ENCODE peak calls at places on chromosome 4, in eight cellular contexts. I is upper lobe of right lung, F is GM23248, C is NT2/D1, K is HAP-1, L is uterus, B is hepatocyte, U is heart left ventricle. W is an unnamed sample.

GRCh38 chr4:33626242-33626641 is 2618.1 kb downstream of the ARAP2 start:
- DNase-seq in I (no peak), F (no peak), C (no peak), K (no peak), L (no peak), B (no peak), U (no peak), W (no peak)

GRCh38 chr4:1409806-1410425 is 3.7 kb upstream of the NKX1-1 start:
- DNase-seq in I (peak; percentile 55), F (no peak), C (no peak), K (no peak), L (no peak), B (no peak), U (no peak), W (no peak)

GRCh38 chr4:71029504-71029903 is 36.1 kb downstream of the DCK start:
- DNase-seq in I (no peak), F (peak; percentile 33), C (peak; percentile 27), K (no peak), L (no peak), B (no peak), U (no peak), W (no peak)

GRCh38 chr4:125200556-125200955 is 114.2 kb upstream of the FAT4 start:
- DNase-seq in I (no peak), F (no peak), C (no peak), K (no peak), L (no peak), B (no peak), U (no peak), W (no peak)

GRCh38 chr4:80390178-80390577 is 54.6 kb downstream of the CFAP299 start:
- DNase-seq in I (no peak), F (no peak), C (no peak), K (no peak), L (no peak), B (no peak), U (no peak), W (no peak)

GRCh38 chr4:86976801-86977485 is 42.1 kb downstream of the AFF1 start:
- DNase-seq in I (no peak), F (no peak), C (no peak), K (no peak), L (no peak), B (no peak), U (no peak), W (no peak)

GRCh38 chr4:171668403-171668802 is 144.8 kb upstream of the GALNTL6 start:
- DNase-seq in I (no peak), F (no peak), C (no peak), K (no peak), L (no peak), B (no peak), U (no peak), W (no peak)

GRCh38 chr4:106594291-106594952 is 225.8 kb upstream of the GIMD1 start:
- DNase-seq in I (no peak), F (peak; percentile 48), C (no peak), K (no peak), L (no peak), B (no peak), U (no peak), W (no peak)

GRCh38 chr4:96483308-96484030 is 643.6 kb downstream of the PDHA2 start:
- DNase-seq in I (no peak), F (no peak), C (peak; percentile 2), K (no peak), L (no peak), B (no peak), U (no peak), W (no peak)

GRCh38 chr4:137417676-137418075 is 114.6 kb downstream of the PCDH18 start:
- DNase-seq in I (no peak), F (no peak), C (no peak), K (no peak), L (no peak), B (no peak), U (no peak), W (no peak)

GRCh38 chr4:145619639-145619996 is 433 bp downstream of the MMAA start:
- DNase-seq in I (no peak), F (peak; percentile 78), C (peak; percentile 3), K (peak; percentile 25), L (peak; percentile 36), B (peak; percentile 75), U (peak; percentile 41), W (no peak)

GRCh38 chr4:73445383-73446335 is 9.6 kb downstream of the AFP start:
- DNase-seq in I (no peak), F (no peak), C (no peak), K (no peak), L (no peak), B (no peak), U (no peak), W (no peak)

GRCh38 chr4:22720091-22720490 is 27.4 kb downstream of the GBA3 start:
- DNase-seq in I (no peak), F (no peak), C (no peak), K (no peak), L (no peak), B (no peak), U (no peak), W (no peak)

GRCh38 chr4:109275346-109275745 is 27.1 kb downstream of the COL25A1 start:
- DNase-seq in I (no peak), F (no peak), C (no peak), K (no peak), L (no peak), B (no peak), U (no peak), W (no peak)

GRCh38 chr4:11698033-11698432 is 269.3 kb upstream of the HS3ST1 start:
- DNase-seq in I (no peak), F (no peak), C (no peak), K (no peak), L (no peak), B (no peak), U (no peak), W (no peak)
- H3K9me3 ChIP-seq in I (no peaks in the 10 kb centered on the region), F (no peaks in the 10 kb centered on the region), C (peaks cover 7% of the 10 kb centered on the region), K (no peaks in the 10 kb centered on the region), L (peaks cover 5% of the 10 kb centered on the region), B (no peaks in the 10 kb centered on the region), U (peaks cover 6% of the 10 kb centered on the region), W (no peaks in the 10 kb centered on the region)

DNA sequence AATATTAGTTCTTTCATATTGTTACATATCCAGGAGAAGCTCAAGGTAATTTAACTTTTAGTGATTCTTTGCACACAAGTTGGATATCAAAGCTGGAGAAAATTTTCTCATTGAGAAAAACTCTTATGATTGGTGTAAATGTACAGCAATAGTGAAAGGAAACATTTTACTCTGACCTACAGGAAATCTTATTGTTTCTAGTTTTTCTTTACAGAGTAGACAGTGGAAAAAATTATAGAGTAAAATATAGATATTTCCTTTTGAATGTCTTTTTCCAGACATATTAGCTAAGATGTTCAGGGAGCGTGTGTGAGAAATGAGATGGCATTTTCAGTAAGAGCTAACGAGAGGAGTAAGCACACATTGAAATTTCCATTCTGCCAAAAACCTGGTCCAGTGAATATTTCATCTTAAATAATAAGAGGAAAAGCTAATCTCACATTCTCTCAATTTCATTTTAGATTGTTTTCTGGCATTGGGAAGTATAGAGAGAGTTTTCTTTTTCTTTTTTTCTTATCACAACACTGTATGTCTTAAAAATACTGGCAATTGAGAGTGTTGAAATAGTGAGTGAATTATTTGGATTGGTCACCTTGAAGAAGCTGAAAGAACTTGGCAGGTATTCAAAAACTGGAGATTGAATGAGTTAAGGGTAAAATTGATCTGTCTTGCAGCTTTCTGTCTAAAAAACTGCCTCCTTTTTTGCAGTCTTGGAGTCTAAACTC is 15.6 kb upstream of the ATP8A1 start:
- DNase-seq in I (no peak), F (no peak), C (no peak), K (no peak), L (no peak), B (no peak), U (no peak), W (no peak)
- H3K9me3 ChIP-seq in I (no peaks in the 10 kb centered on the region), F (no peaks in the 10 kb centered on the region), C (no peaks in the 10 kb centered on the region), K (no peaks in the 10 kb centered on the region), L (no peaks in the 10 kb centered on the region), B (no peaks in the 10 kb centered on the region), U (no peaks in the 10 kb centered on the region), W (no peaks in the 10 kb centered on the region)

GRCh38 chr4:129062580-129062979 is 30.8 kb downstream of the SCLT1 start:
- DNase-seq in I (no peak), F (no peak), C (no peak), K (no peak), L (no peak), B (no peak), U (no peak), W (no peak)
- H3K9me3 ChIP-seq in I (peaks cover 39% of the 10 kb centered on the region), F (no peaks in the 10 kb centered on the region), C (peaks cover 54% of the 10 kb centered on the region), K (peaks cover 6% of the 10 kb centered on the region), L (peaks cover 54% of the 10 kb centered on the region), B (peaks cover 28% of the 10 kb centered on the region), U (peaks cover 40% of the 10 kb centered on the region), W (peaks cover 20% of the 10 kb centered on the region)

GRCh38 chr4:141971854-141972253 is 335.5 kb downstream of the IL15 start:
- DNase-seq in I (no peak), F (no peak), C (no peak), K (no peak), L (no peak), B (no peak), U (no peak), W (no peak)
- H3K9me3 ChIP-seq in I (no peaks in the 10 kb centered on the region), F (no peaks in the 10 kb centered on the region), C (peaks cover 5% of the 10 kb centered on the region), K (no peaks in the 10 kb centered on the region), L (no peaks in the 10 kb centered on the region), B (no peaks in the 10 kb centered on the region), U (no peaks in the 10 kb centered on the region), W (no peaks in the 10 kb centered on the region)

GRCh38 chr4:133149932-133150642 is 993 bp downstream of the PCDH10 start:
- DNase-seq in I (no peak), F (no peak), C (no peak), K (no peak), L (no peak), B (no peak), U (no peak), W (no peak)

GRCh38 chr4:133150643-133151300 is 1.7 kb downstream of the PCDH10 start:
- DNase-seq in I (no peak), F (peak; percentile 4), C (no peak), K (no peak), L (peak; percentile 19), B (peak; percentile 35), U (no peak), W (no peak)

GRCh38 chr4:133151681-133152329 is 2.7 kb downstream of the PCDH10 start:
- DNase-seq in I (no peak), F (no peak), C (no peak), K (no peak), L (no peak), B (peak; percentile 58), U (no peak), W (no peak)

GRCh38 chr4:133152330-133152791 is 3.3 kb downstream of the PCDH10 start:
- DNase-seq in I (no peak), F (peak; percentile 24), C (no peak), K (no peak), L (no peak), B (no peak), U (no peak), W (no peak)

GRCh38 chr4:133151301-133151680 is 2.2 kb downstream of the PCDH10 start:
- DNase-seq in I (no peak), F (peak; percentile 1), C (no peak), K (no peak), L (no peak), B (no peak), U (no peak), W (no peak)
- H3K9me3 ChIP-seq in I (no peaks in the 10 kb centered on the region), F (no peaks in the 10 kb centered on the region), C (peaks cover 6% of the 10 kb centered on the region), K (peaks cover 7% of the 10 kb centered on the region), L (no peaks in the 10 kb centered on the region), B (no peaks in the 10 kb centered on the region), U (no peaks in the 10 kb centered on the region), W (no peaks in the 10 kb centered on the region)